ENCODE peak calls at places on chromosome 19, in six cellular contexts. H is HT-29; S is right atrium auricular region; Z is stimulated activated CD4-positive, alpha-beta T cell treated with anti-CD3 and anti-CD28 coated beads, TNF-alpha, amount 100 ng/mL, for 4 hours; W is psoas muscle; N is T-cell. X is an unnamed sample.

GRCh38 chr19:7618366-7618765 is 11.0 kb downstream of the XAB2 start:
- DNase-seq in H (peak), S (no peak), Z (no peak), W (no peak), N (no peak), X (no peak)

GRCh38 chr19:10321874-10322835 is 6.3 kb upstream of the FDX2 start:
- DNase-seq in H (no peak), S (no peak), Z (no peak), W (no peak), N (no peak), X (no peak)

GRCh38 chr19:6039541-6040225 is 61.7 kb upstream of the RANBP3 start:
- DNase-seq in H (no peak), S (peak), Z (no peak), W (no peak), N (no peak), X (no peak)

GRCh38 chr19:48509467-48510194 is 2.0 kb downstream of the LMTK3 start:
- DNase-seq in H (no peak), S (no peak), Z (no peak), W (no peak), N (no peak), X (no peak)

GRCh38 chr19:49641688-49642487 is at the start of gene SCAF1:
- DNase-seq in H (peak), S (peak), Z (peak), W (peak), N (peak), X (peak)

GRCh38 chr19:15296841-15297415 is 35.4 kb downstream of the BRD4 start:
- DNase-seq in H (no peak), S (no peak), Z (no peak), W (no peak), N (peak), X (no peak)

GRCh38 chr19:41175825-41176734 is 16.9 kb upstream of the CYP2S1 start:
- DNase-seq in H (peak), S (no peak), Z (no peak), W (no peak), N (peak), X (no peak)

GRCh38 chr19:19053508-19054314 is 10.1 kb upstream of the SLC25A42 start:
- DNase-seq in H (peak), S (no peak), Z (peak), W (peak), N (peak), X (no peak)

GRCh38 chr19:49809155-49809986 is 3.7 kb downstream of the FUZ start:
- DNase-seq in H (peak), S (peak), Z (peak), W (peak), N (peak), X (peak)

X was measured in NCI-H526 treated with DMSO at 0.1 percent for 48 hours.